ENCODE peak calls at places on chromosomes 2 and 18, in six cellular contexts. One of them, this sample, is unnamed.

GRCh38 chr18:49206717-49207116 is 253.7 kb downstream of the DYM start:
- DNase-seq in CD4-positive, alpha-beta T cell: no peak
- DNase-seq in A549: no peak
- DNase-seq in left ventricle myocardium inferior: no peak
- DNase-seq in colonic mucosa: no peak
- DNase-seq in AG04450: no peak
- DNase-seq in this sample: no peak

GRCh38 chr18:70037453-70038061 is 89.9 kb upstream of the CD226 start:
- DNase-seq in left ventricle myocardium inferior: no peak
- DNase-seq in CD4-positive, alpha-beta T cell: no peak
- DNase-seq in A549: no peak
- DNase-seq in AG04450: no peak
- DNase-seq in colonic mucosa: no peak
- DNase-seq in this sample: no peak

GRCh38 chr2:31255911-31256571 is 22.1 kb downstream of the EHD3 start:
- DNase-seq in A549: no peak
- DNase-seq in AG04450: no peak
- DNase-seq in CD4-positive, alpha-beta T cell: no peak
- DNase-seq in colonic mucosa: no peak
- DNase-seq in left ventricle myocardium inferior: no peak
- DNase-seq in this sample: peak; percentile 61

GRCh38 chr2:26649322-26649721 is 8.2 kb upstream of the CIB4 start:
- DNase-seq in colonic mucosa: no peak
- DNase-seq in left ventricle myocardium inferior: no peak
- DNase-seq in CD4-positive, alpha-beta T cell: no peak
- DNase-seq in A549: no peak
- DNase-seq in AG04450: no peak
- DNase-seq in this sample: no peak

GRCh38 chr2:200604571-200605255 is 18.9 kb downstream of the AOX1 start:
- DNase-seq in CD4-positive, alpha-beta T cell: no peak
- DNase-seq in A549: no peak
- DNase-seq in left ventricle myocardium inferior: no peak
- DNase-seq in AG04450: no peak
- DNase-seq in colonic mucosa: no peak
- DNase-seq in this sample: no peak

GRCh38 chr2:53633441-53633840 is 134.2 kb upstream of the CHAC2 start:
- DNase-seq in left ventricle myocardium inferior: no peak
- DNase-seq in A549: peak; percentile 44
- DNase-seq in CD4-positive, alpha-beta T cell: no peak
- DNase-seq in colonic mucosa: no peak
- DNase-seq in AG04450: no peak
- DNase-seq in this sample: no peak

GRCh38 chr18:77111449-77112160 is 21.0 kb downstream of the MBP start:
- DNase-seq in colonic mucosa: peak; percentile 47
- DNase-seq in AG04450: no peak
- DNase-seq in left ventricle myocardium inferior: no peak
- DNase-seq in A549: no peak
- DNase-seq in CD4-positive, alpha-beta T cell: no peak
- DNase-seq in this sample: no peak

GRCh38 chr2:88074854-88075292 is 7.2 kb downstream of the SMYD1 start:
- DNase-seq in left ventricle myocardium inferior: no peak
- DNase-seq in CD4-positive, alpha-beta T cell: no peak
- DNase-seq in AG04450: peak; percentile 21
- DNase-seq in A549: no peak
- DNase-seq in colonic mucosa: no peak
- DNase-seq in this sample: no peak

GRCh38 chr18:2091937-2092336 is 479.4 kb downstream of the METTL4 start:
- DNase-seq in colonic mucosa: no peak
- DNase-seq in CD4-positive, alpha-beta T cell: no peak
- DNase-seq in AG04450: no peak
- DNase-seq in A549: no peak
- DNase-seq in left ventricle myocardium inferior: no peak
- DNase-seq in this sample: no peak

GRCh38 chr2:46878886-46879285 is 36.7 kb downstream of the MCFD2 start:
- DNase-seq in colonic mucosa: no peak
- DNase-seq in left ventricle myocardium inferior: peak; percentile 78
- DNase-seq in CD4-positive, alpha-beta T cell: no peak
- DNase-seq in AG04450: no peak
- DNase-seq in A549: peak; percentile 20
- DNase-seq in this sample: no peak

GRCh38 chr18:76565238-76566173 is 70.5 kb upstream of the ZNF516 start:
- DNase-seq in AG04450: peak; percentile 87
- DNase-seq in CD4-positive, alpha-beta T cell: no peak
- DNase-seq in colonic mucosa: peak; percentile 58
- DNase-seq in A549: peak; percentile 34
- DNase-seq in left ventricle myocardium inferior: peak; percentile 67
- DNase-seq in this sample: no peak

GRCh38 chr2:239834143-239834542 is 191.0 kb downstream of the NDUFA10 start:
- DNase-seq in left ventricle myocardium inferior: no peak
- DNase-seq in AG04450: no peak
- DNase-seq in A549: no peak
- DNase-seq in CD4-positive, alpha-beta T cell: no peak
- DNase-seq in colonic mucosa: no peak
- DNase-seq in this sample: no peak

GRCh38 chr2:42761554-42761953 is 2.4 kb downstream of the OXER1 start:
- DNase-seq in A549: no peak
- DNase-seq in AG04450: no peak
- DNase-seq in CD4-positive, alpha-beta T cell: no peak
- DNase-seq in colonic mucosa: no peak
- DNase-seq in left ventricle myocardium inferior: no peak
- DNase-seq in this sample: no peak

GRCh38 chr2:42917374-42918017 is 125.1 kb upstream of the HAAO start:
- DNase-seq in colonic mucosa: peak; percentile 53
- DNase-seq in left ventricle myocardium inferior: no peak
- DNase-seq in A549: no peak
- DNase-seq in CD4-positive, alpha-beta T cell: no peak
- DNase-seq in AG04450: no peak
- DNase-seq in this sample: no peak

GRCh38 chr2:100274076-100274475 is 48.2 kb downstream of the LONRF2 start:
- DNase-seq in colonic mucosa: no peak
- DNase-seq in AG04450: no peak
- DNase-seq in A549: no peak
- DNase-seq in left ventricle myocardium inferior: no peak
- DNase-seq in CD4-positive, alpha-beta T cell: no peak
- DNase-seq in this sample: peak; percentile 32

GRCh38 chr2:120712180-120712678 is 23.4 kb upstream of the GLI2 start:
- DNase-seq in CD4-positive, alpha-beta T cell: no peak
- DNase-seq in colonic mucosa: no peak
- DNase-seq in A549: no peak
- DNase-seq in left ventricle myocardium inferior: no peak
- DNase-seq in AG04450: no peak
- DNase-seq in this sample: no peak

GRCh38 chr18:62881509-62882016 is 166.2 kb downstream of the PHLPP1 start:
- DNase-seq in AG04450: peak; percentile 72
- DNase-seq in colonic mucosa: no peak
- DNase-seq in left ventricle myocardium inferior: no peak
- DNase-seq in A549: peak; percentile 76
- DNase-seq in CD4-positive, alpha-beta T cell: no peak
- DNase-seq in this sample: peak; percentile 35

GRCh38 chr2:24049485-24050021 is at the start of gene FKBP1B:
- DNase-seq in CD4-positive, alpha-beta T cell: peak; percentile 9
- DNase-seq in colonic mucosa: peak; percentile 83
- DNase-seq in AG04450: no peak
- DNase-seq in left ventricle myocardium inferior: peak; percentile 62
- DNase-seq in A549: peak; percentile 67
- DNase-seq in this sample: peak; percentile 76

GRCh38 chr18:51196811-51197660 is 445 bp downstream of the MEX3C start:
- DNase-seq in left ventricle myocardium inferior: peak; percentile 71
- DNase-seq in colonic mucosa: peak; percentile 44
- DNase-seq in CD4-positive, alpha-beta T cell: peak; percentile 23
- DNase-seq in AG04450: no peak
- DNase-seq in A549: peak; percentile 24
- DNase-seq in this sample: peak; percentile 31

GRCh38 chr2:8602809-8603208 is 79.0 kb upstream of the ID2 start:
- DNase-seq in CD4-positive, alpha-beta T cell: no peak
- DNase-seq in colonic mucosa: no peak
- DNase-seq in A549: no peak
- DNase-seq in left ventricle myocardium inferior: no peak
- DNase-seq in AG04450: no peak
- DNase-seq in this sample: no peak

GRCh38 chr2:24577481-24577880 is 86.4 kb downstream of the NCOA1 start:
- DNase-seq in AG04450: no peak
- DNase-seq in left ventricle myocardium inferior: no peak
- DNase-seq in CD4-positive, alpha-beta T cell: no peak
- DNase-seq in colonic mucosa: no peak
- DNase-seq in A549: no peak
- DNase-seq in this sample: peak; percentile 50

GRCh38 chr2:102001767-102002142 is 10.0 kb downstream of the IL1R2 start:
- DNase-seq in left ventricle myocardium inferior: no peak
- DNase-seq in colonic mucosa: no peak
- DNase-seq in AG04450: no peak
- DNase-seq in CD4-positive, alpha-beta T cell: no peak
- DNase-seq in A549: no peak
- DNase-seq in this sample: no peak

GRCh38 chr2:101737478-101738240 is 40.2 kb downstream of the MAP4K4 start:
- DNase-seq in AG04450: no peak
- DNase-seq in A549: peak; percentile 57
- DNase-seq in left ventricle myocardium inferior: no peak
- DNase-seq in CD4-positive, alpha-beta T cell: no peak
- DNase-seq in colonic mucosa: no peak
- DNase-seq in this sample: no peak

GRCh38 chr2:127011136-127011740 is 95.7 kb downstream of the BIN1 start:
- DNase-seq in A549: no peak
- DNase-seq in AG04450: no peak
- DNase-seq in colonic mucosa: no peak
- DNase-seq in left ventricle myocardium inferior: no peak
- DNase-seq in CD4-positive, alpha-beta T cell: no peak
- DNase-seq in this sample: no peak

GRCh38 chr2:179711375-179711774 is 150.0 kb downstream of the ZNF385B start:
- DNase-seq in left ventricle myocardium inferior: no peak
- DNase-seq in AG04450: no peak
- DNase-seq in CD4-positive, alpha-beta T cell: no peak
- DNase-seq in colonic mucosa: no peak
- DNase-seq in A549: no peak
- DNase-seq in this sample: no peak

GRCh38 chr2:84247532-84247931 is 211.5 kb downstream of the SUCLG1 start:
- DNase-seq in CD4-positive, alpha-beta T cell: no peak
- DNase-seq in A549: peak; percentile 12
- DNase-seq in colonic mucosa: no peak
- DNase-seq in AG04450: no peak
- DNase-seq in left ventricle myocardium inferior: no peak
- DNase-seq in this sample: no peak

GRCh38 chr18:57542801-57543427 is 43.6 kb downstream of the FECH start:
- DNase-seq in AG04450: peak; percentile 30
- DNase-seq in left ventricle myocardium inferior: no peak
- DNase-seq in CD4-positive, alpha-beta T cell: no peak
- DNase-seq in colonic mucosa: no peak
- DNase-seq in A549: no peak
- DNase-seq in this sample: no peak

GRCh38 chr2:39390126-39390692 is 46.9 kb downstream of the MAP4K3 start:
- DNase-seq in AG04450: no peak
- DNase-seq in left ventricle myocardium inferior: no peak
- DNase-seq in colonic mucosa: no peak
- DNase-seq in CD4-positive, alpha-beta T cell: no peak
- DNase-seq in A549: no peak
- DNase-seq in this sample: no peak

GRCh38 chr2:185522472-185522871 is 216.1 kb upstream of the FSIP2 start:
- DNase-seq in colonic mucosa: no peak
- DNase-seq in left ventricle myocardium inferior: no peak
- DNase-seq in AG04450: no peak
- DNase-seq in A549: peak; percentile 4
- DNase-seq in CD4-positive, alpha-beta T cell: no peak
- DNase-seq in this sample: no peak
- TF ChIP-seq CTCF in colonic mucosa: no peak
- TF ChIP-seq CTCF in left ventricle myocardium inferior: no peak
- TF ChIP-seq CTCF in AG04450: no peak
- TF ChIP-seq CTCF in A549: peak; percentile 7
- TF ChIP-seq CTCF in CD4-positive, alpha-beta T cell: no peak
- TF ChIP-seq CTCF in this sample: no peak

DNA sequence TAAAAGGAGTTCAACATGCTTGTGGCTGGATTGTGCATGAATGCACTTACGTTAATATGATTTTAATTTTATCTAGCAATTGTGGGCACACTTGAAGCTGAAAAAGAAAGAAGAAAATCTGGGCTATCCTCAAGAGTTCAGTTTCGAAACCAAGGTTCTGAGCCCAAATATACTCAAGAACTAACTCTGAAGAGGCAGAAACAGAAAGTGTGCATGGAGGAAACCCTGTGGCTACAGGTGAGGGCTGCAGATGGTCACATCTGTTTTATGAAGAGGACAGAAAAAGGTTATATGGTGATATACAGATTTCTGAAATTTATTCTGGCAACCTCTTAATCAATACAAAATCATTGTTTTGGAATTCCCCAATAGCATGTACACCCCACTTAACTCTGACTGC is 57.3 kb downstream of the ITGA6 start:
- DNase-seq in colonic mucosa: no peak
- DNase-seq in left ventricle myocardium inferior: no peak
- DNase-seq in AG04450: no peak
- DNase-seq in CD4-positive, alpha-beta T cell: no peak
- DNase-seq in A549: no peak
- DNase-seq in this sample: no peak
- TF ChIP-seq CTCF in colonic mucosa: no peak
- TF ChIP-seq CTCF in left ventricle myocardium inferior: no peak
- TF ChIP-seq CTCF in AG04450: no peak
- TF ChIP-seq CTCF in CD4-positive, alpha-beta T cell: no peak
- TF ChIP-seq CTCF in A549: no peak
- TF ChIP-seq CTCF in this sample: no peak

DNA sequence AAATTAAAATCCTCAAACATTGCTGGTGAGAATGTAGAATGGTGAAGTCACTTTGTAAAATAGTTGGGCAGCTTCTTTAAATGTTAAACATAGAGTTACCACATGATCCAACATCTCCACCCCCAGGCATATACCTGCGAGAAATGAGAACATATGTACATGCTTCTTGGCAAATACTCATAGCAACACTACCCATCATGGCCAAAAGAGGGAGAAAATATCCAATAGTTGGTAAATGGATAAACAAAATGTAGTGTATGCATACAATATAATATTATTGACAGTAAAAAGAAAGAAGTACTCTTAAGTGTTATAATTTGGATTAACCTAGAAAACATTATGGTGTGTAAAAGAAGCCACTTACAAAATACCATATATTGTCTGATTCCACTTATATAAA is 185.9 kb downstream of the CDH7 start:
- DNase-seq in AG04450: no peak
- DNase-seq in A549: no peak
- DNase-seq in left ventricle myocardium inferior: no peak
- DNase-seq in CD4-positive, alpha-beta T cell: no peak
- DNase-seq in colonic mucosa: no peak
- DNase-seq in this sample: no peak
- TF ChIP-seq CTCF in AG04450: no peak
- TF ChIP-seq CTCF in A549: no peak
- TF ChIP-seq CTCF in left ventricle myocardium inferior: no peak
- TF ChIP-seq CTCF in CD4-positive, alpha-beta T cell: no peak
- TF ChIP-seq CTCF in colonic mucosa: no peak
- TF ChIP-seq CTCF in this sample: no peak

DNA sequence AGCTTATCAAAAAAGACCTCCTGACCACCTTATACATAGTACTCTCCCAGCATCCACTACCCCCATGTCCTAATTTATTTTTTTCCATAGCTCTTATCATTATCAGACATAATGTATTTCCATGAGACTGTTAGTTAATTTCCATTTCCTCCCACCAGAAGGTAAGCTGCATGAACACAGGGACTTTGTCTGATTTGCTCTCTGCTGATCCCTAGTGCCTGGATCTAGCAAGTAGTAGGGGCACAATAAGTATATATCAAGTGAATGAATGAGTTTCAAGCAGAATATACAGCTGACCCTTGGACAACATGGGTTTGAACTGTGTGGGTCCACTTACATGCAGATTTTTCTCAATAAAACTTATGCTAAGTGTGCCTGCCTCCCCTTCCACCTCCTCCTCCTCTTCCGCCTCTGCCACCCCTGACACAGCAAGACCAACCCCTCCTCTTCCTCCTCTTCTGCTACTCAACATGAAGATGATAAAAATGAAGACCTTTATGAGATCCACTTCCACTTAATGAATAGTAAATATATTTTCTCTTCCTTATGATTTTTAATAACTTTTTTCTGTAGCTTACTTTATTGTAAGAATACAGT is 53.8 kb downstream of the CTAGE1 start:
- DNase-seq in AG04450: no peak
- DNase-seq in CD4-positive, alpha-beta T cell: no peak
- DNase-seq in A549: no peak
- DNase-seq in colonic mucosa: no peak
- DNase-seq in left ventricle myocardium inferior: no peak
- DNase-seq in this sample: no peak
- TF ChIP-seq CTCF in AG04450: peak; percentile 37
- TF ChIP-seq CTCF in CD4-positive, alpha-beta T cell: no peak
- TF ChIP-seq CTCF in A549: no peak
- TF ChIP-seq CTCF in colonic mucosa: peak; percentile 26
- TF ChIP-seq CTCF in left ventricle myocardium inferior: peak; percentile 62
- TF ChIP-seq CTCF in this sample: no peak

This sample was measured in GM10248.